ENCODE peak calls at places on chromosomes 1 and 21, in four cellular contexts. U is type B pancreatic cell, S is Panc1, A is fibroblast of pulmonary artery. F is an unnamed sample.

GRCh38 chr1:183148599-183148998 is 37.5 kb upstream of the LAMC2 start:
- DNase-seq in U (no peak), S (no peak), A (peak), F (peak)

GRCh38 chr1:42114229-42114628 is 39.0 kb upstream of the GUCA2B start:
- DNase-seq in U (no peak), S (no peak), A (no peak), F (no peak)

GRCh38 chr1:39086386-39087108 is 60.4 kb downstream of the NDUFS5 start:
- DNase-seq in U (no peak), S (no peak), A (no peak), F (no peak)

GRCh38 chr21:38716942-38717341 is 88.8 kb upstream of the ETS2 start:
- DNase-seq in U (no peak), S (no peak), A (no peak), F (no peak)

GRCh38 chr1:206982216-206982615 is 12.0 kb upstream of the FCAMR start:
- DNase-seq in U (no peak), S (peak), A (peak), F (peak)

GRCh38 chr1:235025422-235025984 is 103.1 kb downstream of the TOMM20 start:
- DNase-seq in U (no peak), S (no peak), A (no peak), F (no peak)

GRCh38 chr1:44723064-44723463 is 7.9 kb downstream of the RNU5D-1 start:
- DNase-seq in U (no peak), S (no peak), A (no peak), F (no peak)

GRCh38 chr1:228405979-228406265 is 713 bp downstream of the TRIM11 start:
- DNase-seq in U (no peak), S (no peak), A (no peak), F (peak)

GRCh38 chr1:229230136-229230892 is 40.6 kb upstream of the RAB4A start:
- DNase-seq in U (peak), S (no peak), A (no peak), F (no peak)

GRCh38 chr1:93963585-93963984 is 54.4 kb upstream of the GCLM start:
- DNase-seq in U (no peak), S (no peak), A (no peak), F (peak)

GRCh38 chr1:26734501-26735058 is 38.8 kb downstream of the ARID1A start:
- DNase-seq in U (no peak), S (no peak), A (peak), F (peak)

GRCh38 chr1:212677136-212677535 is 22.5 kb downstream of the BATF3 start:
- DNase-seq in U (no peak), S (no peak), A (no peak), F (no peak)

GRCh38 chr1:147515046-147515869 is 26.0 kb upstream of the BCL9 start:
- DNase-seq in U (no peak), S (no peak), A (peak), F (peak)

DNA sequence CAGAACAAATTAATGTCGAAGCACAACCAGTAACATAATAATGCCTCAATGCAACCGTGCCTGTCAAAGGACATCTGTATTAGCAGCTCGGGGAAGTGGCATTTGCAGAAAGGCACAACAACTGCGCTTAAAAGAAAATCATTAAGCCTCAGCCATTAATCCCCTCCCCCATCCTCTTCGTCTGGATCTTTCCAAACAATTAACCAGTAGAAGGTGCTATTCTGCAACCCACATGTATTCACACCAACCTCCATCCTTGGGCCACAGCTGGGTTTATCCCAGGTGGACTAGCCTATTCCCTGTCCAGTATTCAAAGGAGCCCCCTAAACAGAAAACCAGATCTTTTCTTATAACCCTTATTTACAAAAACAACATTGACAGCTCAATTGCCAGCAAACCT is 2.6 kb downstream of the RERE start:
- DNase-seq in U (peak), S (no peak), A (no peak), F (no peak)
- TF ChIP-seq CTCF in U (no peak), S (peak), A (no peak), F (no peak)

GRCh38 chr1:85417876-85418275 is 47.1 kb downstream of the DDAH1 start:
- DNase-seq in U (no peak), S (no peak), A (no peak), F (no peak)
- TF ChIP-seq CTCF in U (no peak), S (no peak), A (no peak), F (no peak)

DNA sequence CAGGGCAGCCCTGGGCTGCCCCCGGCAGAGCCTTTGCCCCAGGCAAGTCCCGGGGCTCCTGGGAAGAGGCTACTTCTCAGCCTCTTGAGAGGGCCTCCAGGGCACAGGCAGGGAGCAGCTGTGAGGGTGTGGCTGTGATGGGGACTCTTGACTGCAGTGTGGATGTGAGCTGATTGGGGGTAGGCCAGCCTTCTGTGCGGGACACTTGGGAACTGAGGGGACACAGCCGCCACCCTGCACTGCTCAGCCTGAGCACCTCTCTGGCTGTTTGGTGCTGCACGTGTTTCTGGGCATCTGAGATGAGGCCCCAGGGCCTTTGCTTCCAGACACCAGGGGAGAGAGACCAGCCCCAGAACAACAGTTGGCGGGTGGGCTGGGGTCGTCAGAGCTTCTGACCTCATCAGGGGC is 62.1 kb downstream of the SKI start:
- DNase-seq in U (no peak), S (no peak), A (no peak), F (no peak)
- TF ChIP-seq CTCF in U (no peak), S (no peak), A (no peak), F (no peak)

DNA sequence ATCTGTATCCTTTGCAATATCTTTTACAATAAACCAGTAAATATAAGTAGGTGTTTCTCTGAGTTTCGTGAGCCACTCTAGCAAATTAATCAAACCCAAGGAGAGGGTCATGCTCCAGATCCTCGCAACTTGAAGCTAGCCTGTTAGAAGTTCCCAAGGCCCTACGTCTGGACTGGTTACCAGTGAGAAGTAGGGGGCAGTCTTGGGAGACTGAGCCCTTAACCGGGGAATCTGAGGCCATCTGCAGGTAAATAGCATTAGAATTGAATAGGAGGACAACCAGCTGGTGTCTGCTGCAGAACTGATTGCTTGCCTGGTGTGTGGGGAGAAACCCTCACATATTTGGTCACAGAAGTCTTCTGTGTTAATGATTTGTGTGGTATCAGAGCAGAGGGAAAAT is 190.5 kb downstream of the RYR2 start:
- DNase-seq in U (no peak), S (no peak), A (no peak), F (no peak)
- TF ChIP-seq CTCF in U (no peak), S (no peak), A (no peak), F (no peak)

F was measured in cardiac fibroblast.